ENCODE peak calls at places on chromosomes 6 and 20, in nine cellular contexts. One of them, this sample, is unnamed.

GRCh38 chr20:44019638-44020335 is 105.1 kb downstream of the TOX2 start:
- DNase-seq in CD4-positive, alpha-beta T cell: no peak
- DNase-seq in coronary artery: peak
- DNase-seq in right lobe of liver: no peak
- DNase-seq in adrenal gland: peak
- DNase-seq in HCT116: no peak
- DNase-seq in spleen: no peak
- DNase-seq in CD8-positive, alpha-beta T cell: peak
- DNase-seq in A549: no peak
- DNase-seq in this sample: peak

GRCh38 chr6:138026342-138026741 is 80.9 kb downstream of the PERP start:
- DNase-seq in CD4-positive, alpha-beta T cell: no peak
- DNase-seq in coronary artery: no peak
- DNase-seq in right lobe of liver: no peak
- DNase-seq in adrenal gland: peak
- DNase-seq in HCT116: no peak
- DNase-seq in spleen: no peak
- DNase-seq in CD8-positive, alpha-beta T cell: no peak
- DNase-seq in A549: no peak
- DNase-seq in this sample: no peak

GRCh38 chr20:45972500-45973183 is 639 bp upstream of the ZNF335 start:
- DNase-seq in CD4-positive, alpha-beta T cell: no peak
- DNase-seq in coronary artery: no peak
- DNase-seq in right lobe of liver: no peak
- DNase-seq in adrenal gland: peak
- DNase-seq in HCT116: no peak
- DNase-seq in spleen: peak
- DNase-seq in CD8-positive, alpha-beta T cell: no peak
- DNase-seq in A549: no peak
- DNase-seq in this sample: no peak

GRCh38 chr6:5302220-5302946 is 41.1 kb downstream of the FARS2 start:
- DNase-seq in CD4-positive, alpha-beta T cell: no peak
- DNase-seq in coronary artery: no peak
- DNase-seq in right lobe of liver: no peak
- DNase-seq in adrenal gland: no peak
- DNase-seq in HCT116: no peak
- DNase-seq in spleen: no peak
- DNase-seq in CD8-positive, alpha-beta T cell: no peak
- DNase-seq in A549: no peak
- DNase-seq in this sample: no peak

GRCh38 chr6:148573922-148574321 is 172.9 kb upstream of the UST start:
- DNase-seq in CD4-positive, alpha-beta T cell: no peak
- DNase-seq in coronary artery: no peak
- DNase-seq in right lobe of liver: no peak
- DNase-seq in adrenal gland: no peak
- DNase-seq in HCT116: no peak
- DNase-seq in spleen: no peak
- DNase-seq in CD8-positive, alpha-beta T cell: no peak
- DNase-seq in A549: no peak
- DNase-seq in this sample: no peak

GRCh38 chr6:113591896-113592827 is 265.0 kb upstream of the MARCKS start:
- DNase-seq in CD4-positive, alpha-beta T cell: no peak
- DNase-seq in coronary artery: no peak
- DNase-seq in right lobe of liver: no peak
- DNase-seq in adrenal gland: peak
- DNase-seq in HCT116: no peak
- DNase-seq in spleen: no peak
- DNase-seq in CD8-positive, alpha-beta T cell: no peak
- DNase-seq in A549: no peak
- DNase-seq in this sample: peak

GRCh38 chr6:39599996-39600395 is 125.2 kb downstream of the KIF6 start:
- DNase-seq in CD4-positive, alpha-beta T cell: no peak
- DNase-seq in coronary artery: no peak
- DNase-seq in right lobe of liver: no peak
- DNase-seq in adrenal gland: no peak
- DNase-seq in HCT116: no peak
- DNase-seq in spleen: no peak
- DNase-seq in CD8-positive, alpha-beta T cell: no peak
- DNase-seq in A549: no peak
- DNase-seq in this sample: no peak

GRCh38 chr6:157162756-157163433 is 160.4 kb downstream of the TMEM242 start:
- DNase-seq in CD4-positive, alpha-beta T cell: no peak
- DNase-seq in coronary artery: no peak
- DNase-seq in right lobe of liver: no peak
- DNase-seq in adrenal gland: no peak
- DNase-seq in HCT116: no peak
- DNase-seq in spleen: no peak
- DNase-seq in CD8-positive, alpha-beta T cell: no peak
- DNase-seq in A549: no peak
- DNase-seq in this sample: no peak

GRCh38 chr6:88276331-88276730 is 110.2 kb upstream of the CNR1 start:
- DNase-seq in CD4-positive, alpha-beta T cell: no peak
- DNase-seq in coronary artery: no peak
- DNase-seq in right lobe of liver: no peak
- DNase-seq in adrenal gland: no peak
- DNase-seq in HCT116: no peak
- DNase-seq in spleen: no peak
- DNase-seq in CD8-positive, alpha-beta T cell: no peak
- DNase-seq in A549: no peak
- DNase-seq in this sample: no peak

GRCh38 chr6:139161817-139162284 is 27.0 kb downstream of the HECA start:
- DNase-seq in CD4-positive, alpha-beta T cell: peak
- DNase-seq in coronary artery: no peak
- DNase-seq in right lobe of liver: no peak
- DNase-seq in adrenal gland: peak
- DNase-seq in HCT116: no peak
- DNase-seq in spleen: no peak
- DNase-seq in CD8-positive, alpha-beta T cell: peak
- DNase-seq in A549: no peak
- DNase-seq in this sample: no peak
- H3K27ac ChIP-seq in CD4-positive, alpha-beta T cell: peak
- H3K27ac ChIP-seq in coronary artery: no peak
- H3K27ac ChIP-seq in right lobe of liver: no peak
- H3K27ac ChIP-seq in adrenal gland: no peak
- H3K27ac ChIP-seq in HCT116: no peak
- H3K27ac ChIP-seq in spleen: peak
- H3K27ac ChIP-seq in CD8-positive, alpha-beta T cell: peak
- H3K27ac ChIP-seq in A549: no peak
- H3K27ac ChIP-seq in this sample: no peak

DNA sequence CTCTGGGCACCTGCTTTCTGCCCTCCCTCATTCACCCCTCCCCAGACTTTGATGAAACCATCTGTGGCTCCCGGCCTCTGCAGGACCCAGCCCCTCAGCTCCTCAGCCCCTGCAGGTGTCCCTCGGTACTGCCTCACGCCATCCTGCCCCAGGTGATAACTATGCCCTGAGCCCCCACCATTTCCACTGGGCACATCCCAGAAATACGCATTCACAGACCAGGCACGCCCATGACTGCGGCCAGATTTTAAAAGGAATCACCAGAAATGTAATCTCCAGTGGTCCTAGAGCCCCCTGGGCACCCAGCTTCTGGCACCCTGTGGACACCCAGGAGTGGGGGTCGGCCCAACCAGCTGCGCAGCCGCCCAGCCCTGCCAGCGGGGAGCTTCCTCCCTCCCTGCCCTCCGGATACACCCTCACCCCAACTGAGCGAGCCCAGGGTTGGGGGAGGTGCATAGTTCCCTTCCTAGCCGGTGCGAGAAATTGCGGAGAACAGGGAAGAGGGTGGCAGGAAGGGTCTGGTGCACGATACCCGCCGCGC is 585 bp upstream of the NTSR1 start:
- DNase-seq in CD4-positive, alpha-beta T cell: no peak
- DNase-seq in coronary artery: no peak
- DNase-seq in right lobe of liver: no peak
- DNase-seq in adrenal gland: no peak
- DNase-seq in HCT116: peak
- DNase-seq in spleen: no peak
- DNase-seq in CD8-positive, alpha-beta T cell: no peak
- DNase-seq in A549: peak
- DNase-seq in this sample: no peak
- TF ChIP-seq CTCF in CD4-positive, alpha-beta T cell: peak
- TF ChIP-seq CTCF in coronary artery: no peak
- TF ChIP-seq CTCF in right lobe of liver: peak
- TF ChIP-seq CTCF in adrenal gland: no peak
- TF ChIP-seq CTCF in HCT116: peak
- TF ChIP-seq CTCF in spleen: no peak
- TF ChIP-seq CTCF in CD8-positive, alpha-beta T cell: peak
- TF ChIP-seq CTCF in A549: no peak
- TF ChIP-seq CTCF in this sample: peak

DNA sequence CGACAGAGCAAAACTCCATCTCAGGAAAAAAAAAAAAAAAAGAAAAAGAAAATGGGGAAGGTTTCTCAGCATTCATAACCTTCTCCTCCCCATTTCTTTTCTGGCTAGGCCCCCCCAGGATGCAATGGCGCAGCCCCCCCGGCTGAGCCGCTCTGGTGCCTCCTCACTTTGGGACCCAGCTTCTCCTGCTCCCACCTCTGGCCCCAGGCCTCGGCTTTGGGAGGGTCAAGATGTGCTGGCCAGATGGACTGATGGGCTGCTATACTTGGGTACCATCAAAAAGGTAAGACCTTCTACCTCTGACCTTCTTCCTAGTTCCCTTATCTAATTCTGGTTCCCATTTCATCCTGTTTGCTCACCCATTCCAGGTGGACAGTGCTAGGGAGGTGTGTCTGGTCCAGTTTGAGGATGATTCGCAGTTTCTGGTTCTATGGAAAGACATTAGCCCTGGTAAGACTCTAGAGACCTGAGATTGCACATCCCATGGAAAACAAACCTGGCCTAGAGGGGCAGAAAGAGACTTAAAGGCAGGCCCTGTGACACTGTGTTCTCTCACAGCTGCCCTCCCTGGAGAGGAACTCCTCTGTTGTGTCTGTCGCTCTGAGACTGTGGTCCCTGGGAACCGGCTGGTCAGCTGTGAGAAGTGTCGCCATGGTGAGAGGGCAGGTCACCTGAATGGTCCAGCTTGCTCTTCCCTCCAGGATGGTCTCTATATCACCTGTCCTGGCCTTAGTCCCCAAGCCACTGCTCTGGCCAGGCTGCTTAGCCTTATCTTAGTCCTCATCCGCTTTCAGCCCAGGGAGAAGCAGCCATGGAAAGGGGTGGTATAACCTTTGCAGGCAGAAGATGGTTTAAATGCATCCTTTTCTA is 1.6 kb downstream of the PHF1 start:
- DNase-seq in CD4-positive, alpha-beta T cell: no peak
- DNase-seq in coronary artery: no peak
- DNase-seq in right lobe of liver: no peak
- DNase-seq in adrenal gland: no peak
- DNase-seq in HCT116: no peak
- DNase-seq in spleen: peak
- DNase-seq in CD8-positive, alpha-beta T cell: no peak
- DNase-seq in A549: no peak
- DNase-seq in this sample: no peak
- H3K27ac ChIP-seq in CD4-positive, alpha-beta T cell: peak
- H3K27ac ChIP-seq in coronary artery: peak
- H3K27ac ChIP-seq in right lobe of liver: no peak
- H3K27ac ChIP-seq in adrenal gland: no peak
- H3K27ac ChIP-seq in HCT116: no peak
- H3K27ac ChIP-seq in spleen: peak
- H3K27ac ChIP-seq in CD8-positive, alpha-beta T cell: no peak
- H3K27ac ChIP-seq in A549: no peak
- H3K27ac ChIP-seq in this sample: peak

DNA sequence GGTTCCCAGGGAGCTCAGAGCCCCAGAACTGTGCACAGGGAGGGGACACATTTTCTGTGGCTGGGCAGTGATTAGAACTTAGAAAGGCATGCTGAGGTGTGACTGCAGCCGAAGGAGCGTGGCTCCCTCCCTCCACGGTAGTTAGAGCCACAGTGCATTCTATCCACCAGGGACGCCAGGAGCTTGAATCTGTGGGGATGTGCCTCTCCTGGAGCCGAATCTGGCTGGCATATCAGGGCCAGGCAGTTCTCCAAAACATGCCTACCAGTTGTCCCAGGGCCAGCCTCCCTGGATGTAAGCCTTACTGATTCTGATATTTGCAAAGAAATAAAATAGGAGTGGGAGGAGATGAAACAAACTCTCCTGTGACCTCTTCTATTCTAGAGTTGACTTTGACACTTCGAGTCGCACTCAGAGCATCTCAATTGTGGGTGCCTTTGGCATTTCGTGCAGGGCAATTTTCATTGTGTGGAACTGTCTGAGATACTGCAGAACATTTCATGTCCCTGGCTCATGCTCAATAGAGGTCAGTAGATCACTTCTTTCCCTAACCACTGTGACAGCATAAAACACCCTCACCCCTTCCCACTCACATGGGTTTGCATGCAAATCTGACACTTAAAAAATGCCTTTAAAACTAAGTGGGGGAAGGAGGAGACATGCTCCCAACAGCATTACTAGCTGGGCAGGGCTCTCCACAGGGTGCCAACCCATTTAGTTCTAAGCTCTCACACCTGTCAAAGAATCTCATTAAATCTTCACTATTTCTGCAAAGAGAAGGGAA is 379.0 kb downstream of the PREX1 start:
- DNase-seq in CD4-positive, alpha-beta T cell: no peak
- DNase-seq in coronary artery: no peak
- DNase-seq in right lobe of liver: no peak
- DNase-seq in adrenal gland: no peak
- DNase-seq in HCT116: no peak
- DNase-seq in spleen: no peak
- DNase-seq in CD8-positive, alpha-beta T cell: no peak
- DNase-seq in A549: no peak
- DNase-seq in this sample: no peak
- TF ChIP-seq CTCF in CD4-positive, alpha-beta T cell: no peak
- TF ChIP-seq CTCF in coronary artery: no peak
- TF ChIP-seq CTCF in right lobe of liver: no peak
- TF ChIP-seq CTCF in adrenal gland: no peak
- TF ChIP-seq CTCF in HCT116: peak
- TF ChIP-seq CTCF in spleen: no peak
- TF ChIP-seq CTCF in CD8-positive, alpha-beta T cell: no peak
- TF ChIP-seq CTCF in A549: no peak
- TF ChIP-seq CTCF in this sample: no peak

GRCh38 chr6:6725120-6725833 is 136.8 kb downstream of the LY86 start:
- DNase-seq in CD4-positive, alpha-beta T cell: no peak
- DNase-seq in coronary artery: no peak
- DNase-seq in right lobe of liver: peak
- DNase-seq in adrenal gland: no peak
- DNase-seq in HCT116: no peak
- DNase-seq in spleen: no peak
- DNase-seq in CD8-positive, alpha-beta T cell: no peak
- DNase-seq in A549: no peak
- DNase-seq in this sample: no peak
- H3K27ac ChIP-seq in CD4-positive, alpha-beta T cell: no peak
- H3K27ac ChIP-seq in coronary artery: peak
- H3K27ac ChIP-seq in right lobe of liver: peak
- H3K27ac ChIP-seq in adrenal gland: peak
- H3K27ac ChIP-seq in HCT116: no peak
- H3K27ac ChIP-seq in spleen: peak
- H3K27ac ChIP-seq in CD8-positive, alpha-beta T cell: no peak
- H3K27ac ChIP-seq in A549: peak
- H3K27ac ChIP-seq in this sample: no peak

GRCh38 chr20:33261465-33261864 is 21.5 kb upstream of the BPIFB1 start:
- DNase-seq in CD4-positive, alpha-beta T cell: no peak
- DNase-seq in coronary artery: no peak
- DNase-seq in right lobe of liver: no peak
- DNase-seq in adrenal gland: no peak
- DNase-seq in HCT116: no peak
- DNase-seq in spleen: no peak
- DNase-seq in CD8-positive, alpha-beta T cell: no peak
- DNase-seq in A549: peak
- DNase-seq in this sample: no peak
- TF ChIP-seq CTCF in CD4-positive, alpha-beta T cell: no peak
- TF ChIP-seq CTCF in coronary artery: no peak
- TF ChIP-seq CTCF in right lobe of liver: no peak
- TF ChIP-seq CTCF in adrenal gland: no peak
- TF ChIP-seq CTCF in HCT116: no peak
- TF ChIP-seq CTCF in spleen: no peak
- TF ChIP-seq CTCF in CD8-positive, alpha-beta T cell: no peak
- TF ChIP-seq CTCF in A549: no peak
- TF ChIP-seq CTCF in this sample: no peak

This sample was measured in cardiac muscle cell.